ENCODE peak calls at places on chromosome 15, in seven cellular contexts. X is upper lobe of right lung, L is pancreas, Z is AG04449, Q is MCF 10A, S is brain microvascular endothelial cell, M is neural crest cell. I is an unnamed sample.

GRCh38 chr15:70277556-70277955 is 179.8 kb upstream of the TLE3 start:
- DNase-seq in X (peak; percentile 42), L (no peak), Q (no peak), M (no peak), Z (no peak), S (no peak), I (peak; percentile 10)

GRCh38 chr15:71251548-71252035 is 136.3 kb downstream of the THSD4 start:
- DNase-seq in X (no peak), S (no peak), L (no peak), Z (no peak), Q (peak; percentile 3), M (no peak), I (no peak)

GRCh38 chr15:79994651-79995050 is 23.7 kb upstream of the BCL2A1 start:
- DNase-seq in M (no peak), Z (no peak), S (no peak), X (no peak), L (no peak), Q (peak; percentile 17), I (no peak)

GRCh38 chr15:87477759-87478687 is 778.5 kb downstream of the NTRK3 start:
- DNase-seq in L (peak; percentile 40), X (no peak), Z (peak; percentile 46), Q (peak; percentile 55), S (peak; percentile 68), M (no peak), I (no peak)

GRCh38 chr15:84398763-84399701 is 163.5 kb downstream of the GOLGA6L4 start:
- DNase-seq in S (no peak), Q (no peak), Z (no peak), M (no peak), L (no peak), X (peak; percentile 64), I (no peak)

GRCh38 chr15:42707873-42708544 is 28.9 kb downstream of the CDAN1 start:
- DNase-seq in X (no peak), Z (no peak), M (no peak), L (no peak), Q (no peak), S (no peak), I (no peak)

GRCh38 chr15:98513428-98513991 is 134.8 kb upstream of the IGF1R start:
- DNase-seq in L (no peak), X (no peak), M (no peak), Q (no peak), Z (no peak), S (no peak), I (no peak)

GRCh38 chr15:72857331-72858065 is 73.9 kb upstream of the ADPGK start:
- DNase-seq in Q (peak; percentile 19), Z (no peak), L (no peak), X (no peak), M (no peak), S (no peak), I (no peak)

GRCh38 chr15:57611938-57612337 is 20.2 kb downstream of the MYZAP start:
- DNase-seq in Z (no peak), M (no peak), S (no peak), Q (peak; percentile 84), L (peak; percentile 75), X (no peak), I (no peak)

GRCh38 chr15:87267798-87268197 is 988.7 kb downstream of the NTRK3 start:
- DNase-seq in X (no peak), M (no peak), S (peak; percentile 24), Q (peak; percentile 69), Z (peak; percentile 88), L (no peak), I (no peak)

GRCh38 chr15:78360958-78361714 is 21.0 kb downstream of the CRABP1 start:
- DNase-seq in Q (no peak), X (no peak), M (no peak), S (no peak), L (no peak), Z (no peak), I (no peak)

GRCh38 chr15:68387288-68388143 is 44.4 kb downstream of the ITGA11 start:
- DNase-seq in S (no peak), X (peak; percentile 10), Q (no peak), Z (no peak), L (no peak), M (no peak), I (peak; percentile 0)

GRCh38 chr15:78303729-78304486 is 4.5 kb upstream of the SKIC8 start:
- DNase-seq in M (no peak), Q (no peak), L (no peak), X (no peak), S (no peak), Z (no peak), I (no peak)

GRCh38 chr15:96340611-96341464 is 10.3 kb downstream of the NR2F2 start:
- DNase-seq in X (peak; percentile 79), S (peak; percentile 45), Z (no peak), M (peak; percentile 58), L (no peak), Q (peak; percentile 64), I (no peak)

GRCh38 chr15:64893481-64894394 is 18.0 kb upstream of the ANKDD1A start:
- DNase-seq in Q (peak; percentile 67), S (peak; percentile 91), M (peak; percentile 82), Z (peak; percentile 63), X (peak; percentile 95), L (peak; percentile 65), I (peak; percentile 90)

GRCh38 chr15:72902929-72903260 is 119.3 kb upstream of the ADPGK start:
- DNase-seq in Z (no peak), S (no peak), X (no peak), L (no peak), M (no peak), Q (no peak), I (no peak)

GRCh38 chr15:96916750-96917149 is 586.2 kb downstream of the NR2F2 start:
- DNase-seq in Q (no peak), M (no peak), Z (no peak), X (no peak), L (no peak), S (no peak), I (no peak)

GRCh38 chr15:72174551-72175165 is 22.9 kb downstream of the GRAMD2A start:
- DNase-seq in Z (no peak), S (no peak), Q (no peak), L (no peak), M (no peak), X (no peak), I (no peak)

GRCh38 chr15:70318594-70318993 is 220.9 kb upstream of the TLE3 start:
- DNase-seq in X (no peak), Z (no peak), L (no peak), M (no peak), S (peak; percentile 29), Q (no peak), I (no peak)

GRCh38 chr15:49490963-49491362 is 67.9 kb downstream of the FGF7 start:
- DNase-seq in L (no peak), X (no peak), S (no peak), Q (peak; percentile 35), Z (no peak), M (no peak), I (no peak)

GRCh38 chr15:32818758-32819405 is 101.1 kb downstream of the GREM1 start:
- DNase-seq in L (no peak), Z (peak; percentile 89), Q (no peak), S (no peak), M (no peak), X (no peak), I (no peak)

GRCh38 chr15:89197503-89197971 is 23.8 kb downstream of the RLBP1 start:
- DNase-seq in L (peak; percentile 72), Z (no peak), M (peak; percentile 64), S (no peak), X (peak; percentile 73), Q (peak; percentile 46), I (no peak)

GRCh38 chr15:79987969-79988368 is 17.0 kb upstream of the BCL2A1 start:
- DNase-seq in S (no peak), Q (no peak), L (no peak), M (no peak), Z (no peak), X (no peak), I (no peak)

GRCh38 chr15:52331490-52332240 is 36.1 kb upstream of the MYO5C start:
- DNase-seq in Z (no peak), Q (peak; percentile 62), X (no peak), S (peak; percentile 38), M (no peak), L (peak; percentile 17), I (no peak)

GRCh38 chr15:63000706-63001105 is 41.8 kb upstream of the TPM1 start:
- DNase-seq in Q (no peak), L (no peak), M (no peak), Z (no peak), S (no peak), X (no peak), I (no peak)

GRCh38 chr15:51046799-51047449 is 47.8 kb downstream of the TNFAIP8L3 start:
- DNase-seq in M (no peak), S (peak; percentile 28), Z (no peak), Q (peak; percentile 17), X (no peak), L (peak; percentile 29), I (no peak)

DNA sequence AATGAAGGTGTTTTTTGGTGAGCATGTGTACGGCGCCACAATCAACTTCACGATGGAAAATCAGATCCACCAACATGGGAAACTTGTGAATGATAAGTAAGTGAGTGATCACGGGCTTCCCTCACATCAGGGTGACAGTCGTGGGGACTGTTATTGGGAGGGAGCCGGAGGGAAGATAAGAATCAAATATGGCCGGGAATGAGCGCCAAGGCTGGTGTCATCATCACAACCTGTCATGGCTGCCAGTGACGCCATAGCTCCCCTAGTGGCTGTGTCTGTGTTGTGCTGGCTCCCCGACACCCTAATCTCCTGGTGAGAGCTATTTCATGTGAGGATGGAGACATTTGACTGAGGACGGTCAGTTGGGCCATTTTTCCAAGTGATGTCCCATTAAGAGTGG is 168.5 kb downstream of the SV2B start:
- DNase-seq in M (no peak), L (no peak), Z (no peak), Q (no peak), S (no peak), X (no peak), I (no peak)
- TF ChIP-seq CTCF in M (peak; percentile 49), L (no peak), Z (no peak), Q (peak; percentile 17), S (peak; percentile 53), X (peak; percentile 13), I (no peak)

DNA sequence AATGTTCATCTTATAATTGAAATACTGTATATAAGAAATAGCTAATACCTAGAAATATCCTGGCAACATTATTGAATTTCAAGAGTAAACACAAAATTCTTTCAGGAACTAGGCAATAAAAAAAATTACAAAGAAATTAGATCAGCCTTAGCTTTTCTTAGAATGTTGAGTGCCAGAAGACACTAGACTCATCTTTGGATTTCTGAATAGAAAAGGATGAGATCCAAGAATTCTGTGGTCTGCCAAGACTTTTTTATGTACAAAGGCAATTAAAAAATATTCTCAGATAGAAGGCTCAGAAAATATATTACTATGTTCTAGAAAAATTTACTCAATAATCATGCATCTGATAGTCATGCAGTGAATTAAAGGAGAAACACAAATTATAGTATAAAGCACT is 294.5 kb upstream of the CDIN1 start:
- DNase-seq in L (no peak), Q (no peak), M (no peak), Z (peak; percentile 9), S (no peak), X (no peak), I (no peak)
- TF ChIP-seq CTCF in L (no peak), Q (no peak), M (no peak), Z (no peak), S (no peak), X (no peak), I (no peak)

GRCh38 chr15:26983822-26984221 is 12.8 kb downstream of the GABRG3 start:
- DNase-seq in S (no peak), Q (no peak), L (no peak), X (no peak), M (no peak), Z (no peak), I (no peak)
- TF ChIP-seq CTCF in S (peak; percentile 6), Q (no peak), L (no peak), X (no peak), M (peak; percentile 39), Z (no peak), I (no peak)

GRCh38 chr15:92200891-92201290 is 192.8 kb upstream of the ST8SIA2 start:
- DNase-seq in Z (no peak), Q (no peak), L (no peak), M (no peak), X (no peak), S (no peak), I (no peak)

GRCh38 chr15:92205255-92205739 is 188.4 kb upstream of the ST8SIA2 start:
- DNase-seq in S (no peak), L (no peak), Z (no peak), X (no peak), Q (peak; percentile 9), M (no peak), I (no peak)
- TF ChIP-seq CTCF in S (no peak), L (no peak), Z (no peak), X (no peak), Q (no peak), M (no peak), I (no peak)

I was measured in activated B cell treated with CpG ODN at 0.5 μM for 24 hours.